ENCODE peak calls at places on chromosome 12, in six cellular contexts. One of them, this sample, is unnamed.

GRCh38 chr12:1531160-1531653 is 63.2 kb downstream of the FBXL14 start:
- DNase-seq in AG09319: no peak
- DNase-seq in upper lobe of right lung: peak; percentile 66
- DNase-seq in H1: no peak
- DNase-seq in IMR-90: no peak
- DNase-seq in MCF 10A: no peak
- DNase-seq in this sample: no peak

GRCh38 chr12:89450922-89451321 is 73.7 kb downstream of the GALNT4 start:
- DNase-seq in AG09319: no peak
- DNase-seq in MCF 10A: no peak
- DNase-seq in upper lobe of right lung: no peak
- DNase-seq in IMR-90: peak; percentile 76
- DNase-seq in H1: no peak
- DNase-seq in this sample: no peak

GRCh38 chr12:38728894-38729293 is 176.5 kb downstream of the CPNE8 start:
- DNase-seq in MCF 10A: no peak
- DNase-seq in upper lobe of right lung: no peak
- DNase-seq in AG09319: no peak
- DNase-seq in IMR-90: no peak
- DNase-seq in H1: no peak
- DNase-seq in this sample: no peak

GRCh38 chr12:42957136-42957535 is 367.6 kb upstream of the PRICKLE1 start:
- DNase-seq in upper lobe of right lung: no peak
- DNase-seq in MCF 10A: no peak
- DNase-seq in H1: no peak
- DNase-seq in AG09319: no peak
- DNase-seq in IMR-90: no peak
- DNase-seq in this sample: no peak

GRCh38 chr12:54300267-54300731 is 516 bp downstream of the NFE2 start:
- DNase-seq in upper lobe of right lung: no peak
- DNase-seq in H1: no peak
- DNase-seq in AG09319: no peak
- DNase-seq in IMR-90: no peak
- DNase-seq in MCF 10A: peak; percentile 72
- DNase-seq in this sample: no peak

GRCh38 chr12:131536337-131536736 is 174.6 kb upstream of the SFSWAP start:
- DNase-seq in upper lobe of right lung: no peak
- DNase-seq in AG09319: no peak
- DNase-seq in MCF 10A: no peak
- DNase-seq in IMR-90: no peak
- DNase-seq in H1: no peak
- DNase-seq in this sample: no peak

GRCh38 chr12:28060901-28061300 is 88.4 kb upstream of the PTHLH start:
- DNase-seq in MCF 10A: no peak
- DNase-seq in IMR-90: no peak
- DNase-seq in AG09319: no peak
- DNase-seq in H1: no peak
- DNase-seq in upper lobe of right lung: no peak
- DNase-seq in this sample: no peak

GRCh38 chr12:69428351-69429048 is 41.7 kb upstream of the FRS2 start:
- DNase-seq in MCF 10A: no peak
- DNase-seq in H1: no peak
- DNase-seq in AG09319: no peak
- DNase-seq in upper lobe of right lung: no peak
- DNase-seq in IMR-90: peak; percentile 3
- DNase-seq in this sample: no peak

GRCh38 chr12:124774462-124775167 is 89.0 kb downstream of the SCARB1 start:
- DNase-seq in H1: no peak
- DNase-seq in IMR-90: peak; percentile 85
- DNase-seq in upper lobe of right lung: no peak
- DNase-seq in MCF 10A: peak; percentile 92
- DNase-seq in AG09319: no peak
- DNase-seq in this sample: peak; percentile 86

GRCh38 chr12:5433081-5433839 is 1.4 kb downstream of the NTF3 start:
- DNase-seq in AG09319: no peak
- DNase-seq in H1: no peak
- DNase-seq in upper lobe of right lung: no peak
- DNase-seq in MCF 10A: no peak
- DNase-seq in IMR-90: peak; percentile 63
- DNase-seq in this sample: no peak

GRCh38 chr12:121579190-121579791 is 1.5 kb downstream of the KDM2B start:
- DNase-seq in MCF 10A: no peak
- DNase-seq in upper lobe of right lung: peak; percentile 75
- DNase-seq in AG09319: no peak
- DNase-seq in H1: peak; percentile 59
- DNase-seq in IMR-90: no peak
- DNase-seq in this sample: no peak

GRCh38 chr12:77679701-77680100 is 151.0 kb upstream of the NAV3 start:
- DNase-seq in MCF 10A: no peak
- DNase-seq in H1: no peak
- DNase-seq in upper lobe of right lung: no peak
- DNase-seq in IMR-90: no peak
- DNase-seq in AG09319: no peak
- DNase-seq in this sample: no peak

GRCh38 chr12:16330554-16330953 is 16.9 kb upstream of the MGST1 start:
- DNase-seq in MCF 10A: no peak
- DNase-seq in AG09319: no peak
- DNase-seq in H1: no peak
- DNase-seq in IMR-90: no peak
- DNase-seq in upper lobe of right lung: no peak
- DNase-seq in this sample: no peak

GRCh38 chr12:57868211-57868610 is 21.7 kb upstream of the CTDSP2 start:
- DNase-seq in IMR-90: peak; percentile 36
- DNase-seq in AG09319: no peak
- DNase-seq in H1: no peak
- DNase-seq in upper lobe of right lung: no peak
- DNase-seq in MCF 10A: no peak
- DNase-seq in this sample: no peak

GRCh38 chr12:28933864-28934527 is 215.1 kb upstream of the FAR2 start:
- DNase-seq in H1: no peak
- DNase-seq in MCF 10A: peak; percentile 23
- DNase-seq in AG09319: no peak
- DNase-seq in IMR-90: peak; percentile 28
- DNase-seq in upper lobe of right lung: no peak
- DNase-seq in this sample: peak; percentile 33

GRCh38 chr12:99824900-99825562 is 159.7 kb downstream of the ANKS1B start:
- DNase-seq in MCF 10A: no peak
- DNase-seq in IMR-90: no peak
- DNase-seq in AG09319: no peak
- DNase-seq in H1: no peak
- DNase-seq in upper lobe of right lung: no peak
- DNase-seq in this sample: no peak

GRCh38 chr12:110347767-110348166 is 55.7 kb downstream of the ANAPC7 start:
- DNase-seq in IMR-90: no peak
- DNase-seq in upper lobe of right lung: no peak
- DNase-seq in MCF 10A: no peak
- DNase-seq in AG09319: no peak
- DNase-seq in H1: no peak
- DNase-seq in this sample: no peak

GRCh38 chr12:28092396-28092795 is 97.9 kb upstream of the CCDC91 start:
- DNase-seq in MCF 10A: no peak
- DNase-seq in IMR-90: no peak
- DNase-seq in H1: no peak
- DNase-seq in upper lobe of right lung: no peak
- DNase-seq in AG09319: no peak
- DNase-seq in this sample: no peak

GRCh38 chr12:56720696-56721615 is 4.1 kb downstream of the NACA start:
- DNase-seq in MCF 10A: no peak
- DNase-seq in AG09319: no peak
- DNase-seq in upper lobe of right lung: peak; percentile 25
- DNase-seq in H1: no peak
- DNase-seq in IMR-90: no peak
- DNase-seq in this sample: no peak

GRCh38 chr12:3438401-3438800 is 52.6 kb upstream of the PRMT8 start:
- DNase-seq in IMR-90: no peak
- DNase-seq in MCF 10A: no peak
- DNase-seq in AG09319: no peak
- DNase-seq in H1: no peak
- DNase-seq in upper lobe of right lung: no peak
- DNase-seq in this sample: no peak

GRCh38 chr12:85821759-85822158 is 14.4 kb downstream of the RASSF9 start:
- DNase-seq in AG09319: no peak
- DNase-seq in MCF 10A: no peak
- DNase-seq in upper lobe of right lung: no peak
- DNase-seq in IMR-90: no peak
- DNase-seq in H1: no peak
- DNase-seq in this sample: no peak

GRCh38 chr12:7859552-7859951 is 13.2 kb downstream of the SLC2A14 start:
- DNase-seq in AG09319: no peak
- DNase-seq in H1: no peak
- DNase-seq in IMR-90: peak; percentile 81
- DNase-seq in MCF 10A: no peak
- DNase-seq in upper lobe of right lung: no peak
- DNase-seq in this sample: no peak

GRCh38 chr12:67446716-67447115 is 177.6 kb downstream of the CAND1 start:
- DNase-seq in MCF 10A: no peak
- DNase-seq in upper lobe of right lung: no peak
- DNase-seq in IMR-90: no peak
- DNase-seq in AG09319: no peak
- DNase-seq in H1: no peak
- DNase-seq in this sample: no peak

GRCh38 chr12:89417246-89417977 is 65.1 kb upstream of the DUSP6 start:
- DNase-seq in IMR-90: peak; percentile 64
- DNase-seq in upper lobe of right lung: no peak
- DNase-seq in MCF 10A: peak; percentile 55
- DNase-seq in H1: no peak
- DNase-seq in AG09319: no peak
- DNase-seq in this sample: peak; percentile 52

DNA sequence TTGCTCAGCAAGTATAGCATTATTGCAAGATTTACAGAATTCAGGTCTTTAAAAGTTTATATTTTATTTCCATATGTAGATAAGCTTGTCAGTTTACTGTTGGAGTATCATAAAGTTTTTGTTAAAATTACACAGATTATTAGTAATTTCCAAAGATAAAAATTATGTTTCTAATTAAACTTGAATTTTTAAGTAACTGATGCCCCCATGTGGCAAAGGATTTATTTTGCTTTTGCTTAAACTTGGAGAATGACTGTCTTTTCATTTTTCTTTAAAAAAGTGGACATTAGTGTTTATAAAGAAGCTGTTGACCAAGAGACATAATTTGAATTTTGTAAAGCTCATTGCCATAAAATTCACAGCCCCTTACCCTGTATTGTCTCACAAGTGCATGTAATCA is 45.8 kb downstream of the ETNK1 start:
- DNase-seq in upper lobe of right lung: no peak
- DNase-seq in H1: no peak
- DNase-seq in AG09319: no peak
- DNase-seq in MCF 10A: no peak
- DNase-seq in IMR-90: peak; percentile 12
- DNase-seq in this sample: no peak
- TF ChIP-seq CTCF in upper lobe of right lung: peak; percentile 30
- TF ChIP-seq CTCF in H1: no peak
- TF ChIP-seq CTCF in AG09319: peak; percentile 33
- TF ChIP-seq CTCF in MCF 10A: peak; percentile 34
- TF ChIP-seq CTCF in IMR-90: peak; percentile 40
- TF ChIP-seq CTCF in this sample: no peak

GRCh38 chr12:10365716-10366433 is 24.0 kb downstream of the KLRK1 start:
- DNase-seq in MCF 10A: no peak
- DNase-seq in upper lobe of right lung: no peak
- DNase-seq in AG09319: no peak
- DNase-seq in IMR-90: peak; percentile 33
- DNase-seq in H1: no peak
- DNase-seq in this sample: peak; percentile 52
- TF ChIP-seq CTCF in MCF 10A: no peak
- TF ChIP-seq CTCF in upper lobe of right lung: peak; percentile 13
- TF ChIP-seq CTCF in AG09319: no peak
- TF ChIP-seq CTCF in IMR-90: peak; percentile 17
- TF ChIP-seq CTCF in H1: peak; percentile 21
- TF ChIP-seq CTCF in this sample: peak; percentile 58

DNA sequence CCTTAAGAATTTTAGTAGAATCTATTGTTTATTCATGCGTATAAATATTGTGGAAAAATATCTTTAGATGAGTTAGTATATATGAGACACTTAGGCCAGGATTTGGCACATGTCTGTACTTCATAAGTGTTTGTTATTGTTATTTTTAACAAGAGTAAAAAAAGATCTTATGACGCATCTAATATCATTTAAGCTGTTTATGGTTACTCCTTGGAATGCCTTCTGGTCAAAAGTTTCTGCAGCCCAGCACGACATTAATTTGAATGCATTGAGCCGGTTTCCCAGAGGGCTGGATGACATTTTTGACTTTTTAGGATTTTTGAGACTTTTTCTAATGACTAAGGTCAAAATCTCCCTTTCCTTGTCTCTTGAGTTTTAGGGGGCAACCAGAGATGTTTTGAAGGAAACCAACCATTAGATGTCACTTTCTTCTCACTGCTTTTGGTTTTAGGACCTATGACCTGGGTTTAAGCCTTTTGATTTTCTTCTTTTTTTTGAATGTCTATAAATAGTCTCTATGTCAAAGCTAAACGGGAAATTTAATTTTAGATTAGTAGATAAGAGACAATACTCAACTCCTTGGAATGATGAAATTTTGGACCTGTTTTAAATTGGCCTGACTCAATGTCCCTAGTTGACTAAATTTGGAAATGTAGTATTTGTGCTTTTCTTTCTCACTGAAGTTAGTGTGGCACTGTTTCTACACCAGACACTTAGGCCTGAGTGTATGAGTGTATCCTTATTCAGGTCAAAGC is 215.5 kb downstream of the AEBP2 start:
- DNase-seq in upper lobe of right lung: no peak
- DNase-seq in MCF 10A: no peak
- DNase-seq in H1: no peak
- DNase-seq in AG09319: peak; percentile 11
- DNase-seq in IMR-90: peak; percentile 84
- DNase-seq in this sample: no peak
- TF ChIP-seq CTCF in upper lobe of right lung: no peak
- TF ChIP-seq CTCF in MCF 10A: no peak
- TF ChIP-seq CTCF in H1: no peak
- TF ChIP-seq CTCF in AG09319: no peak
- TF ChIP-seq CTCF in IMR-90: peak; percentile 12
- TF ChIP-seq CTCF in this sample: no peak

DNA sequence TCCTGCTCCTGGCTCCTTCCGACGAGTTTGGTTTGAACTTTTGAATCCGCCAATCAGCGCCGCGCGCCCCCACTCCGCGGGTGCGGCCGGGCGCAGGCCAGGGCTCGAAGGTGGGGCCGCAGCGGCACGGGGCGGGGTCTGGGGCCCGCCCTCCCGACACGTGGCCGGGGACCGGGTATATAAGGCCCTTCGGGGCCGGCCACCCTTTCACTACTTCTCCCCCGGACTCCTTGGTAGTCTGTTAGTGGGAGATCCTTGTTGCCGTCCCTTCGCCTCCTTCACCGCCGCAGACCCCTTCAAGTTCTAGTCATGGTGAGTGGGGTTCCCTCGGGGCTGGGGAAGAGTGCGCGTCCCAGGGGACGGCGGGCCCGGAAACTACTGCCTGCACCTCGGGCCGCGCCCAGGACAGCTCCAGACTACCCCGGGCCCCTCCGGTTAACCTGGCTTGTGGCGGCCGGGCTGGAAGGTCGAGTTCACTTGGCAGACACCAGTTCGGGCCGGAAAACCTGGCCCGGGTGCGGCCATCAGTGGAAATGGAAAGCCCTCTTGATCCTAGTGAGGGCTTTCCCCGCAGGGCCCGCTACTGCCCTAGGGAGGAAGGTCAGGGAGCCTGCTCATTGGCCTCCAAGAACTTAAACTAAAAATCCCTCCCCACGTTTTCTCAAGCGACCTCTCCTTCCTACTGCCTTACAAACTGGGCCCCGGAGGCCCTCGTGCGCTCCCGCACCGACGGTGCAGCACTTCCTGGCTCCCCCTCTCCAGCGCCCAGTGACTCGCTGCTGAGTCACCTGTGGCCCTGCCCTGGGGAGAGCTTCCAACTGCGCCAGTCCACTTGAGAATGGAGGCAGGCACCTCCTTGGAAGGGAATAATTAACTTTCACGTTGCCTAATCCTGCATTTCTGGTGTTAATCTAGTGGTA is at the start of gene TUBA1C:
- DNase-seq in MCF 10A: peak; percentile 96
- DNase-seq in H1: peak; percentile 97
- DNase-seq in IMR-90: peak; percentile 95
- DNase-seq in AG09319: peak; percentile 86
- DNase-seq in upper lobe of right lung: peak; percentile 98
- DNase-seq in this sample: peak; percentile 96
- TF ChIP-seq CTCF in MCF 10A: no peak
- TF ChIP-seq CTCF in H1: no peak
- TF ChIP-seq CTCF in IMR-90: peak; percentile 6
- TF ChIP-seq CTCF in AG09319: no peak
- TF ChIP-seq CTCF in upper lobe of right lung: no peak
- TF ChIP-seq CTCF in this sample: no peak